ENCODE peak calls at places on chromosomes 2 and 18, in eight cellular contexts. One of them, this sample, is unnamed.

GRCh38 chr2:170465241-170465640 is 249.9 kb upstream of the SP5 start:
- DNase-seq in A549: no peak
- DNase-seq in GM12878: no peak
- DNase-seq in H1: no peak
- DNase-seq in T-helper 9 cell: no peak
- DNase-seq in NCI-H2081 treated with DMSO at 0.1 percent for 48 hours: no peak
- DNase-seq in RKO: no peak
- DNase-seq in Daoy: peak
- DNase-seq in this sample: no peak

GRCh38 chr18:79936641-79937040 is 14.8 kb downstream of the SLC66A2 start:
- DNase-seq in A549: no peak
- DNase-seq in GM12878: no peak
- DNase-seq in H1: no peak
- DNase-seq in T-helper 9 cell: no peak
- DNase-seq in NCI-H2081 treated with DMSO at 0.1 percent for 48 hours: no peak
- DNase-seq in RKO: no peak
- DNase-seq in Daoy: no peak
- DNase-seq in this sample: no peak

GRCh38 chr2:37645363-37645762 is 26.1 kb downstream of the CDC42EP3 start:
- DNase-seq in A549: no peak
- DNase-seq in GM12878: no peak
- DNase-seq in H1: no peak
- DNase-seq in T-helper 9 cell: no peak
- DNase-seq in NCI-H2081 treated with DMSO at 0.1 percent for 48 hours: no peak
- DNase-seq in RKO: no peak
- DNase-seq in Daoy: peak
- DNase-seq in this sample: no peak

GRCh38 chr18:48792141-48792540 is 158.6 kb downstream of the SMAD7 start:
- DNase-seq in A549: no peak
- DNase-seq in GM12878: no peak
- DNase-seq in H1: no peak
- DNase-seq in T-helper 9 cell: no peak
- DNase-seq in NCI-H2081 treated with DMSO at 0.1 percent for 48 hours: no peak
- DNase-seq in RKO: no peak
- DNase-seq in Daoy: no peak
- DNase-seq in this sample: no peak

GRCh38 chr2:51103205-51103604 is 71.3 kb upstream of the NRXN1 start:
- DNase-seq in A549: no peak
- DNase-seq in GM12878: no peak
- DNase-seq in H1: peak
- DNase-seq in T-helper 9 cell: no peak
- DNase-seq in NCI-H2081 treated with DMSO at 0.1 percent for 48 hours: no peak
- DNase-seq in RKO: peak
- DNase-seq in Daoy: no peak
- DNase-seq in this sample: no peak

GRCh38 chr2:53583583-53583982 is 184.0 kb upstream of the CHAC2 start:
- DNase-seq in A549: no peak
- DNase-seq in GM12878: no peak
- DNase-seq in H1: no peak
- DNase-seq in T-helper 9 cell: no peak
- DNase-seq in NCI-H2081 treated with DMSO at 0.1 percent for 48 hours: no peak
- DNase-seq in RKO: no peak
- DNase-seq in Daoy: no peak
- DNase-seq in this sample: no peak

GRCh38 chr18:72612894-72613537 is 68.9 kb upstream of the CBLN2 start:
- DNase-seq in A549: no peak
- DNase-seq in GM12878: no peak
- DNase-seq in H1: no peak
- DNase-seq in T-helper 9 cell: no peak
- DNase-seq in NCI-H2081 treated with DMSO at 0.1 percent for 48 hours: no peak
- DNase-seq in RKO: no peak
- DNase-seq in Daoy: no peak
- DNase-seq in this sample: no peak

GRCh38 chr2:203804070-203804469 is 63.5 kb upstream of the CTLA4 start:
- DNase-seq in A549: no peak
- DNase-seq in GM12878: no peak
- DNase-seq in H1: no peak
- DNase-seq in T-helper 9 cell: no peak
- DNase-seq in NCI-H2081 treated with DMSO at 0.1 percent for 48 hours: no peak
- DNase-seq in RKO: no peak
- DNase-seq in Daoy: peak
- DNase-seq in this sample: no peak

GRCh38 chr2:90069290-90069894 is 1377.9 kb downstream of the RPIA start:
- DNase-seq in A549: peak
- DNase-seq in GM12878: no peak
- DNase-seq in H1: peak
- DNase-seq in T-helper 9 cell: no peak
- DNase-seq in NCI-H2081 treated with DMSO at 0.1 percent for 48 hours: no peak
- DNase-seq in RKO: peak
- DNase-seq in Daoy: peak
- DNase-seq in this sample: peak